ENCODE peak calls at places on chromosomes 6 and 20, in nine cellular contexts. J is effector CD8-positive, alpha-beta T cell; K is T-helper 2 cell; F is left cardiac atrium; I is GM04504; U is Peyer's patch; O is left ventricle myocardium superior; P is adrenal gland; W is ELF-1. N is an unnamed sample.

GRCh38 chr20:17795449-17796095 is 95.8 kb downstream of the BANF2 start:
- DNase-seq in J (no peak), K (no peak), F (no peak), I (no peak), U (no peak), O (no peak), P (no peak), W (no peak), N (peak)

GRCh38 chr20:63196756-63197470 is 19.0 kb downstream of the YTHDF1 start:
- DNase-seq in J (no peak), K (no peak), F (no peak), I (no peak), U (no peak), O (no peak), P (no peak), W (no peak), N (no peak)

GRCh38 chr6:56683882-56684281 is 41.2 kb upstream of the DST start:
- DNase-seq in J (no peak), K (no peak), F (no peak), I (peak), U (no peak), O (no peak), P (no peak), W (no peak), N (peak)

GRCh38 chr6:159084493-159085091 is 39.8 kb upstream of the TAGAP start:
- DNase-seq in J (no peak), K (no peak), F (no peak), I (peak), U (no peak), O (no peak), P (no peak), W (no peak), N (no peak)

GRCh38 chr6:139568956-139569538 is 194.6 kb upstream of the CITED2 start:
- DNase-seq in J (no peak), K (no peak), F (no peak), I (peak), U (no peak), O (no peak), P (no peak), W (no peak), N (no peak)

GRCh38 chr6:109609737-109610136 is 81.3 kb downstream of the AK9 start:
- DNase-seq in J (no peak), K (no peak), F (no peak), I (no peak), U (no peak), O (no peak), P (no peak), W (no peak), N (no peak)

GRCh38 chr6:167079853-167080297 is 43.0 kb upstream of the CCR6 start:
- DNase-seq in J (no peak), K (peak), F (no peak), I (no peak), U (peak), O (no peak), P (no peak), W (no peak), N (no peak)

GRCh38 chr6:123569575-123569974 is 67.2 kb downstream of the TRDN start:
- DNase-seq in J (no peak), K (no peak), F (no peak), I (no peak), U (no peak), O (no peak), P (no peak), W (no peak), N (no peak)

GRCh38 chr20:57782631-57783041 is 72.8 kb upstream of the PMEPA1 start:
- DNase-seq in J (no peak), K (no peak), F (no peak), I (no peak), U (no peak), O (no peak), P (no peak), W (peak), N (no peak)

GRCh38 chr6:166907871-166908806 is 48.2 kb downstream of the RNASET2 start:
- DNase-seq in J (no peak), K (no peak), F (no peak), I (no peak), U (no peak), O (no peak), P (no peak), W (no peak), N (no peak)

GRCh38 chr6:12962529-12962928 is 246.0 kb downstream of the PHACTR1 start:
- DNase-seq in J (no peak), K (no peak), F (no peak), I (no peak), U (no peak), O (no peak), P (no peak), W (no peak), N (no peak)

GRCh38 chr20:43699941-43700565 is 26.7 kb downstream of the GTSF1L start:
- DNase-seq in J (no peak), K (no peak), F (no peak), I (no peak), U (no peak), O (no peak), P (no peak), W (no peak), N (no peak)

GRCh38 chr6:37131104-37131959 is 38.6 kb upstream of the PIM1 start:
- DNase-seq in J (no peak), K (no peak), F (peak), I (no peak), U (no peak), O (peak), P (no peak), W (peak), N (no peak)

GRCh38 chr20:57266251-57267157 is at the start of gene BMP7:
- DNase-seq in J (no peak), K (no peak), F (no peak), I (no peak), U (no peak), O (peak), P (no peak), W (peak), N (no peak)

GRCh38 chr6:107656883-107657282 is 167.0 kb downstream of the SOBP start:
- DNase-seq in J (no peak), K (no peak), F (no peak), I (no peak), U (peak), O (peak), P (no peak), W (no peak), N (no peak)

GRCh38 chr6:122028933-122029332 is 370.5 kb upstream of the HSF2 start:
- DNase-seq in J (no peak), K (no peak), F (no peak), I (no peak), U (no peak), O (no peak), P (no peak), W (peak), N (no peak)

GRCh38 chr6:127302728-127303675 is 36.3 kb downstream of the RNF146 start:
- DNase-seq in J (peak), K (peak), F (no peak), I (peak), U (peak), O (no peak), P (peak), W (no peak), N (no peak)

GRCh38 chr6:16747232-16748027 is 13.8 kb downstream of the ATXN1 start:
- DNase-seq in J (no peak), K (no peak), F (no peak), I (no peak), U (no peak), O (no peak), P (no peak), W (no peak), N (no peak)

GRCh38 chr6:111794716-111795452 is 78.4 kb downstream of the FYN start:
- DNase-seq in J (no peak), K (no peak), F (no peak), I (no peak), U (no peak), O (no peak), P (no peak), W (no peak), N (no peak)

GRCh38 chr20:58659841-58660240 is 8.8 kb downstream of the STX16 start:
- DNase-seq in J (no peak), K (no peak), F (no peak), I (no peak), U (peak), O (no peak), P (no peak), W (no peak), N (no peak)

GRCh38 chr6:152428126-152428525 is 209.0 kb downstream of the SYNE1 start:
- DNase-seq in J (no peak), K (no peak), F (no peak), I (no peak), U (no peak), O (no peak), P (no peak), W (peak), N (no peak)

GRCh38 chr6:139126255-139126654 is 8.6 kb upstream of the HECA start:
- DNase-seq in J (no peak), K (no peak), F (no peak), I (peak), U (no peak), O (no peak), P (no peak), W (no peak), N (no peak)

GRCh38 chr20:38812915-38813573 is 7.5 kb downstream of the PPP1R16B start:
- DNase-seq in J (no peak), K (no peak), F (no peak), I (no peak), U (no peak), O (no peak), P (no peak), W (no peak), N (no peak)

GRCh38 chr6:164178933-164179332 is 764.4 kb downstream of the QKI start:
- DNase-seq in J (no peak), K (no peak), F (no peak), I (no peak), U (no peak), O (no peak), P (no peak), W (no peak), N (no peak)

GRCh38 chr20:34364013-34364382 is 925 bp downstream of the ITCH start:
- DNase-seq in J (no peak), K (no peak), F (no peak), I (no peak), U (no peak), O (no peak), P (no peak), W (no peak), N (no peak)

GRCh38 chr6:46932941-46933340 is 11.2 kb upstream of the ADGRF5 start:
- DNase-seq in J (no peak), K (no peak), F (no peak), I (no peak), U (no peak), O (no peak), P (no peak), W (no peak), N (no peak)

GRCh38 chr20:15708984-15709598 is 864.2 kb downstream of the KIF16B start:
- DNase-seq in J (no peak), K (no peak), F (peak), I (no peak), U (peak), O (peak), P (peak), W (peak), N (peak)

GRCh38 chr20:50649587-50649986 is 41.8 kb downstream of the RIPOR3 start:
- DNase-seq in J (no peak), K (no peak), F (no peak), I (no peak), U (no peak), O (peak), P (no peak), W (peak), N (no peak)

GRCh38 chr6:31799781-31800180 is 4.2 kb upstream of the VARS1 start:
- DNase-seq in J (no peak), K (no peak), F (no peak), I (no peak), U (no peak), O (no peak), P (no peak), W (no peak), N (no peak)

GRCh38 chr20:56487216-56487615 is 18.8 kb downstream of the RTF2 start:
- DNase-seq in J (no peak), K (no peak), F (no peak), I (no peak), U (no peak), O (no peak), P (no peak), W (no peak), N (no peak)

GRCh38 chr6:29442670-29443184 is 3.6 kb downstream of the OR10C1 start:
- DNase-seq in J (no peak), K (no peak), F (no peak), I (no peak), U (no peak), O (no peak), P (no peak), W (no peak), N (no peak)

GRCh38 chr20:50369225-50370035 is 140.8 kb upstream of the PTPN1 start:
- DNase-seq in J (no peak), K (no peak), F (no peak), I (no peak), U (no peak), O (no peak), P (no peak), W (no peak), N (peak)

GRCh38 chr20:47493954-47494293 is 7.8 kb upstream of the NCOA3 start:
- DNase-seq in J (no peak), K (no peak), F (no peak), I (no peak), U (no peak), O (no peak), P (no peak), W (peak), N (no peak)

N was measured in left lobe of liver.